ENCODE peak calls at places on chromosome 10, in eight cellular contexts. Y is AG09319, D is heart left ventricle, M is progenitor cell of endocrine pancreas, Q is lower lobe of right lung, A is spleen, N is lower leg skin, P is fibroblast of the aortic adventitia. J is an unnamed sample.

GRCh38 chr10:88831709-88832108 is 19.9 kb downstream of the ANKRD22 start:
- DNase-seq in Y (no peak), D (no peak), M (no peak), Q (no peak), A (no peak), N (no peak), P (no peak), J (no peak)

GRCh38 chr10:97683556-97684357 is 3.3 kb downstream of the AVPI1 start:
- DNase-seq in Y (no peak), D (no peak), M (no peak), Q (peak), A (no peak), N (no peak), P (peak), J (no peak)

GRCh38 chr10:127155221-127155620 is 41.2 kb downstream of the INSYN2A start:
- DNase-seq in Y (no peak), D (peak), M (no peak), Q (no peak), A (no peak), N (no peak), P (peak), J (no peak)

GRCh38 chr10:123800299-123800698 is 91.3 kb downstream of the CPXM2 start:
- DNase-seq in Y (no peak), D (peak), M (no peak), Q (no peak), A (no peak), N (no peak), P (peak), J (no peak)

GRCh38 chr10:110615057-110615630 is 29.0 kb upstream of the RBM20 start:
- DNase-seq in Y (peak), D (no peak), M (no peak), Q (no peak), A (no peak), N (no peak), P (no peak), J (no peak)

GRCh38 chr10:90845726-90846125 is 12.1 kb downstream of the HTR7 start:
- DNase-seq in Y (no peak), D (no peak), M (no peak), Q (no peak), A (no peak), N (no peak), P (no peak), J (no peak)

GRCh38 chr10:95308389-95309302 is 17.8 kb upstream of the PDLIM1 start:
- DNase-seq in Y (peak), D (peak), M (no peak), Q (peak), A (no peak), N (peak), P (peak), J (peak)

GRCh38 chr10:71266147-71266917 is 52.7 kb upstream of the SLC29A3 start:
- DNase-seq in Y (peak), D (peak), M (no peak), Q (no peak), A (no peak), N (no peak), P (peak), J (peak)

GRCh38 chr10:31353574-31353973 is 34.6 kb downstream of the ZEB1 start:
- DNase-seq in Y (peak), D (no peak), M (no peak), Q (no peak), A (no peak), N (no peak), P (peak), J (peak)

GRCh38 chr10:93413252-93413689 is 68.9 kb downstream of the MYOF start:
- DNase-seq in Y (no peak), D (no peak), M (no peak), Q (no peak), A (no peak), N (no peak), P (no peak), J (no peak)

GRCh38 chr10:74097776-74098175 is 52.9 kb downstream of the AP3M1 start:
- DNase-seq in Y (no peak), D (no peak), M (no peak), Q (no peak), A (no peak), N (no peak), P (no peak), J (no peak)

GRCh38 chr10:132938472-132939329 is 3.7 kb downstream of the CFAP46 start:
- DNase-seq in Y (no peak), D (no peak), M (no peak), Q (peak), A (peak), N (no peak), P (no peak), J (no peak)

GRCh38 chr10:8778713-8779112 is 724.2 kb downstream of the GATA3 start:
- DNase-seq in Y (no peak), D (no peak), M (no peak), Q (no peak), A (no peak), N (no peak), P (no peak), J (no peak)

GRCh38 chr10:73653701-73654100 is 2.1 kb downstream of the SYNPO2L start:
- DNase-seq in Y (no peak), D (peak), M (no peak), Q (no peak), A (no peak), N (no peak), P (no peak), J (no peak)

GRCh38 chr10:132488231-132488821 is 49.3 kb upstream of the INPP5A start:
- DNase-seq in Y (no peak), D (no peak), M (peak), Q (peak), A (peak), N (no peak), P (no peak), J (no peak)

GRCh38 chr10:129241461-129241860 is 225.6 kb upstream of the MGMT start:
- DNase-seq in Y (no peak), D (no peak), M (no peak), Q (no peak), A (no peak), N (no peak), P (no peak), J (no peak)

GRCh38 chr10:34089294-34089693 is 725.8 kb downstream of the PARD3 start:
- DNase-seq in Y (no peak), D (no peak), M (no peak), Q (no peak), A (no peak), N (no peak), P (no peak), J (no peak)

GRCh38 chr10:3784510-3785250 is at the start of gene KLF6:
- DNase-seq in Y (no peak), D (peak), M (peak), Q (peak), A (peak), N (no peak), P (peak), J (no peak)

GRCh38 chr10:93068411-93069244 is 5.1 kb upstream of the CYP26A1 start:
- DNase-seq in Y (no peak), D (no peak), M (no peak), Q (no peak), A (no peak), N (no peak), P (no peak), J (no peak)

GRCh38 chr10:77587424-77587806 is 50.2 kb downstream of the KCNMA1 start:
- DNase-seq in Y (no peak), D (no peak), M (no peak), Q (no peak), A (peak), N (no peak), P (no peak), J (no peak)

GRCh38 chr10:92969151-92969550 is 91.4 kb upstream of the CYP26C1 start:
- DNase-seq in Y (no peak), D (no peak), M (no peak), Q (no peak), A (no peak), N (no peak), P (peak), J (no peak)

GRCh38 chr10:71838264-71839211 is 12.5 kb downstream of the PSAP start:
- DNase-seq in Y (no peak), D (no peak), M (no peak), Q (no peak), A (no peak), N (no peak), P (peak), J (no peak)

GRCh38 chr10:78435484-78436222 is 402.0 kb downstream of the RPS24 start:
- DNase-seq in Y (no peak), D (no peak), M (no peak), Q (no peak), A (no peak), N (peak), P (no peak), J (no peak)

GRCh38 chr10:28302012-28302667 is 724 bp downstream of the MPP7 start:
- DNase-seq in Y (no peak), D (no peak), M (no peak), Q (peak), A (no peak), N (peak), P (peak), J (no peak)

GRCh38 chr10:130171196-130171595 is 35.0 kb downstream of the GLRX3 start:
- DNase-seq in Y (no peak), D (no peak), M (no peak), Q (no peak), A (no peak), N (no peak), P (no peak), J (no peak)

GRCh38 chr10:99658622-99659030 is 683 bp upstream of the ENTPD7 start:
- DNase-seq in Y (no peak), D (peak), M (no peak), Q (peak), A (peak), N (peak), P (peak), J (no peak)

GRCh38 chr10:118503192-118503591 is 92.3 kb downstream of the PRLHR start:
- DNase-seq in Y (no peak), D (no peak), M (no peak), Q (no peak), A (no peak), N (no peak), P (no peak), J (no peak)

GRCh38 chr10:89301231-89301630 is 615 bp upstream of the IFIT2 start:
- DNase-seq in Y (no peak), D (no peak), M (no peak), Q (no peak), A (no peak), N (no peak), P (peak), J (no peak)

GRCh38 chr10:113958631-113959382 is 84.9 kb upstream of the ADRB1 start:
- DNase-seq in Y (peak), D (peak), M (no peak), Q (peak), A (no peak), N (no peak), P (peak), J (peak)

GRCh38 chr10:75441682-75442081 is 10.3 kb downstream of the LRMDA start:
- DNase-seq in Y (no peak), D (no peak), M (no peak), Q (no peak), A (no peak), N (no peak), P (no peak), J (no peak)

GRCh38 chr10:103659674-103660363 is 166.3 kb downstream of the NEURL1 start:
- DNase-seq in Y (no peak), D (peak), M (no peak), Q (peak), A (peak), N (no peak), P (peak), J (peak)

GRCh38 chr10:60646966-60647796 is 131.1 kb upstream of the CDK1 start:
- DNase-seq in Y (peak), D (no peak), M (peak), Q (no peak), A (no peak), N (no peak), P (peak), J (peak)

GRCh38 chr10:29470843-29471482 is 163.8 kb downstream of the SVIL start:
- DNase-seq in Y (no peak), D (no peak), M (no peak), Q (no peak), A (no peak), N (peak), P (no peak), J (no peak)

GRCh38 chr10:29472268-29473086 is 162.3 kb downstream of the SVIL start:
- DNase-seq in Y (no peak), D (no peak), M (no peak), Q (no peak), A (no peak), N (peak), P (no peak), J (no peak)

GRCh38 chr10:29469481-29470354 is 165.1 kb downstream of the SVIL start:
- DNase-seq in Y (no peak), D (no peak), M (no peak), Q (no peak), A (no peak), N (peak), P (no peak), J (no peak)

GRCh38 chr10:29471483-29471859 is 163.3 kb downstream of the SVIL start:
- DNase-seq in Y (peak), D (no peak), M (no peak), Q (no peak), A (no peak), N (peak), P (peak), J (peak)

DNA sequence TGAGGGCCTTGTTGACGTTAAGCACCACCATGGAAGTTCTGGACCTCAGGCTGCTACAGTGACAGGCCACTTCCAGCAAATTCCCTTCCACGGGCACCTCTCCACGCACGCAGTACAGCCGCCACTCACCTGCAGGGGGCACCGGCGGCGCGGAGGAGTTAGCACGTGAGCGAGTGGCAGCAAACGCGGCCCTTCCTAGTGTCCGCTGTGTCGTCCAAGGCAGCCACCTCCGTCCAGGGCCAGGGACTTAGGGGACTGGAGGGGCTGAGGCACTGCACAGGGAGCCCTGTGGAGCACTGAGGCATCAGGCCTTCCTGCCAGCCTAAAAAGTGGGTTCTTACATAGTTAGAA is 164.4 kb downstream of the SVIL start:
- DNase-seq in Y (no peak), D (peak), M (no peak), Q (no peak), A (no peak), N (no peak), P (no peak), J (no peak)
- TF ChIP-seq CTCF in Y (peak), D (peak), M (peak), Q (no peak), A (no peak), N (no peak), P (peak), J (peak)

GRCh38 chr10:84739641-84740040 is 411.3 kb downstream of the CCSER2 start:
- DNase-seq in Y (no peak), D (no peak), M (no peak), Q (no peak), A (no peak), N (no peak), P (no peak), J (no peak)

GRCh38 chr10:84743483-84743882 is 415.1 kb downstream of the CCSER2 start:
- DNase-seq in Y (no peak), D (no peak), M (no peak), Q (no peak), A (no peak), N (no peak), P (no peak), J (no peak)
- TF ChIP-seq CTCF in Y (no peak), D (peak), M (peak), Q (peak), A (no peak), N (no peak), P (no peak), J (peak)

DNA sequence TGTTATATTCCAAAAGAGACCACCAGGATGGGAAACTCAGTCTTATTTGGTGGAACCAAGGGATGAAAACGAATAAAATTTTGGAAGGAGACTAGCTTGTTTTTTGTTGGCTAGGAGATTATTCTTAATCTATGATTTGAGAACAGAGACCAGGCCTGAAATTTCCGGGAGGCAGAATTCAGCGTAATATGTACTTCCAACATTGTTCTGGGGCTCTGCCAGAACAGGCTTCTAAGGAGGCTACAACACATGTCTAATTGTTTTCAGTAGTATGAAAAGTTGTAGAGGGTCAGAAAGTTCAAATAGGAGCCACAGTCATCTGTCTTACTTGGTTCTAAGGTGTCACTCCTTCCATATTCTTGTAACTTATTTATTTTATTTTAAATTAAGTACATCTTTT is 1.7 kb downstream of the DDX21 start:
- DNase-seq in Y (no peak), D (no peak), M (no peak), Q (no peak), A (no peak), N (no peak), P (peak), J (no peak)
- TF ChIP-seq CTCF in Y (no peak), D (no peak), M (no peak), Q (no peak), A (no peak), N (no peak), P (no peak), J (no peak)

DNA sequence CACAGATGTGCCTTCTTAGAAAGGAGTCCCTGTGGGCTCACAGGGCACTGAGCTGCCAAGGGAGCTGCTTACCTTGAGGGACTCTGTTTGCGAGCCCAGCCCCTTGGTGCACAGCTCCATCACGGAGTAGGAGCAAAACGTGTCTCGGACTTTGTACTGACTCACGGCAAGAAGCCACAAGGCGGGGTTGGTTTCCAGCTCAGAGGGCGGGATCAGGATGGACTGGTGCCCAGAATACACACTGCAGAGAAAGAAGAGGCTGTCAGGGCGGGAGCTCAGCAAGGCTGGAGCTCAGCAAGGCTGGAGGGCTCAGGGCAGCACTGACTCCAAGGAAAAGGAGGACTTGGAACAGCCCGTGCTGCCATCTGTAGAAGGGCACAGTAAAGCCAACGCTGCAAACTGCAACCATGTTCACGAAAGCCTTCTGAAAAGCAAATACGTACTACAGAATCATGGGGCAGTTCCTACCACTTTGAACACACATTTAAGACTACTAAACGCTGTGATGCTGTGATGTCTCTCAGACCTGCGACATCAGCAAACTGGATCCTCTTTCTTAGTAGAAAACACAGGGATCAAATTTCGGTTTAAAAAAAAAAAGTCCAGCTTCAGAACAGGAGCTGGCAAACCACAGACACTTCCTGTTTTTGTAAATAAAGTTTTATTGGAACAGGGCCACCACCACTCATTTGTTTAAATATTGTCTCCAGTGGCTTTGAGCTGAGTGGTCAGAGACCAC is 194.3 kb downstream of the ZMYND11 start:
- DNase-seq in Y (peak), D (peak), M (no peak), Q (peak), A (no peak), N (peak), P (peak), J (peak)
- TF ChIP-seq CTCF in Y (peak), D (peak), M (no peak), Q (no peak), A (no peak), N (no peak), P (peak), J (peak)

J was measured in AG09309.